ENCODE peak calls at places on chromosomes 4 and X, in nine cellular contexts. One of them, this sample, is unnamed.
A peak's percentile ranks its signal among the peaks of the same experiment; 100 is the strongest.

GRCh38 chr4:37802068-37802666 is 24.3 kb upstream of the PGM2 start:
- DNase-seq in psoas muscle: peak; percentile 25
- DNase-seq in HFF-Myc: peak; percentile 43
- DNase-seq in fibroblast of lung: peak; percentile 54
- DNase-seq in AG09309: no peak
- DNase-seq in esophagus squamous epithelium: no peak
- DNase-seq in transverse colon: peak; percentile 68
- DNase-seq in choroid plexus epithelial cell: peak; percentile 69
- DNase-seq in osteocyte: no peak
- DNase-seq in this sample: peak; percentile 75

GRCh38 chrX:8783100-8784098 is 17.8 kb downstream of the FAM9A start:
- DNase-seq in fibroblast of lung: peak; percentile 1
- DNase-seq in psoas muscle: no peak
- DNase-seq in transverse colon: no peak
- DNase-seq in esophagus squamous epithelium: no peak
- DNase-seq in AG09309: no peak
- DNase-seq in HFF-Myc: no peak
- DNase-seq in choroid plexus epithelial cell: peak; percentile 12
- DNase-seq in osteocyte: no peak
- DNase-seq in this sample: no peak

GRCh38 chr4:38868055-38868965 is 704 bp downstream of the FAM114A1 start:
- DNase-seq in choroid plexus epithelial cell: peak; percentile 40
- DNase-seq in HFF-Myc: no peak
- DNase-seq in fibroblast of lung: peak; percentile 43
- DNase-seq in psoas muscle: peak; percentile 47
- DNase-seq in transverse colon: peak; percentile 57
- DNase-seq in AG09309: no peak
- DNase-seq in esophagus squamous epithelium: no peak
- DNase-seq in osteocyte: no peak
- DNase-seq in this sample: peak; percentile 77

GRCh38 chr4:71235321-71236206 is 103.3 kb upstream of the SLC4A4 start:
- DNase-seq in esophagus squamous epithelium: no peak
- DNase-seq in osteocyte: no peak
- DNase-seq in transverse colon: no peak
- DNase-seq in HFF-Myc: no peak
- DNase-seq in fibroblast of lung: no peak
- DNase-seq in AG09309: no peak
- DNase-seq in psoas muscle: no peak
- DNase-seq in choroid plexus epithelial cell: no peak
- DNase-seq in this sample: no peak

GRCh38 chrX:80876877-80877276 is 67.2 kb upstream of the BRWD3 start:
- DNase-seq in HFF-Myc: no peak
- DNase-seq in choroid plexus epithelial cell: peak; percentile 52
- DNase-seq in AG09309: peak; percentile 16
- DNase-seq in transverse colon: no peak
- DNase-seq in osteocyte: no peak
- DNase-seq in fibroblast of lung: peak; percentile 19
- DNase-seq in psoas muscle: no peak
- DNase-seq in esophagus squamous epithelium: no peak
- DNase-seq in this sample: no peak

GRCh38 chr4:77734928-77735327 is 84.2 kb downstream of the CNOT6L start:
- DNase-seq in osteocyte: no peak
- DNase-seq in esophagus squamous epithelium: no peak
- DNase-seq in HFF-Myc: peak; percentile 4
- DNase-seq in psoas muscle: no peak
- DNase-seq in fibroblast of lung: peak; percentile 59
- DNase-seq in transverse colon: peak; percentile 10
- DNase-seq in AG09309: peak; percentile 46
- DNase-seq in choroid plexus epithelial cell: peak; percentile 90
- DNase-seq in this sample: no peak

GRCh38 chrX:39769748-39770147 is 328.0 kb downstream of the BCOR start:
- DNase-seq in esophagus squamous epithelium: no peak
- DNase-seq in fibroblast of lung: no peak
- DNase-seq in osteocyte: no peak
- DNase-seq in transverse colon: no peak
- DNase-seq in AG09309: no peak
- DNase-seq in HFF-Myc: no peak
- DNase-seq in choroid plexus epithelial cell: no peak
- DNase-seq in psoas muscle: no peak
- DNase-seq in this sample: no peak

GRCh38 chrX:24768556-24768955 is 74.8 kb downstream of the POLA1 start:
- DNase-seq in esophagus squamous epithelium: no peak
- DNase-seq in psoas muscle: no peak
- DNase-seq in choroid plexus epithelial cell: no peak
- DNase-seq in AG09309: no peak
- DNase-seq in HFF-Myc: no peak
- DNase-seq in transverse colon: no peak
- DNase-seq in osteocyte: no peak
- DNase-seq in fibroblast of lung: no peak
- DNase-seq in this sample: no peak

GRCh38 chr4:149371021-149371420 is 444.6 kb downstream of the IQCM start:
- DNase-seq in choroid plexus epithelial cell: peak; percentile 83
- DNase-seq in HFF-Myc: peak; percentile 35
- DNase-seq in esophagus squamous epithelium: no peak
- DNase-seq in psoas muscle: no peak
- DNase-seq in fibroblast of lung: peak; percentile 66
- DNase-seq in transverse colon: peak; percentile 10
- DNase-seq in osteocyte: no peak
- DNase-seq in AG09309: peak; percentile 53
- DNase-seq in this sample: no peak

GRCh38 chrX:136227948-136228584 is 23.1 kb downstream of the MAP7D3 start:
- DNase-seq in fibroblast of lung: no peak
- DNase-seq in osteocyte: no peak
- DNase-seq in AG09309: no peak
- DNase-seq in esophagus squamous epithelium: no peak
- DNase-seq in HFF-Myc: no peak
- DNase-seq in choroid plexus epithelial cell: no peak
- DNase-seq in transverse colon: no peak
- DNase-seq in psoas muscle: no peak
- DNase-seq in this sample: no peak

GRCh38 chr4:85571008-85571407 is 96.1 kb downstream of the ARHGAP24 start:
- DNase-seq in choroid plexus epithelial cell: no peak
- DNase-seq in transverse colon: no peak
- DNase-seq in HFF-Myc: no peak
- DNase-seq in esophagus squamous epithelium: no peak
- DNase-seq in osteocyte: no peak
- DNase-seq in psoas muscle: no peak
- DNase-seq in fibroblast of lung: no peak
- DNase-seq in AG09309: no peak
- DNase-seq in this sample: no peak

GRCh38 chr4:124484940-124485339 is 227.6 kb downstream of the ANKRD50 start:
- DNase-seq in transverse colon: no peak
- DNase-seq in fibroblast of lung: no peak
- DNase-seq in AG09309: no peak
- DNase-seq in HFF-Myc: no peak
- DNase-seq in osteocyte: no peak
- DNase-seq in psoas muscle: no peak
- DNase-seq in choroid plexus epithelial cell: no peak
- DNase-seq in esophagus squamous epithelium: no peak
- DNase-seq in this sample: no peak

GRCh38 chr4:1187182-1187581 is 14.8 kb upstream of the SPON2 start:
- DNase-seq in HFF-Myc: no peak
- DNase-seq in fibroblast of lung: no peak
- DNase-seq in transverse colon: peak; percentile 27
- DNase-seq in esophagus squamous epithelium: no peak
- DNase-seq in choroid plexus epithelial cell: no peak
- DNase-seq in AG09309: no peak
- DNase-seq in psoas muscle: no peak
- DNase-seq in osteocyte: no peak
- DNase-seq in this sample: no peak

GRCh38 chrX:10989386-10989785 is 121.7 kb upstream of the HCCS start:
- DNase-seq in esophagus squamous epithelium: no peak
- DNase-seq in transverse colon: no peak
- DNase-seq in psoas muscle: no peak
- DNase-seq in fibroblast of lung: peak; percentile 46
- DNase-seq in HFF-Myc: no peak
- DNase-seq in osteocyte: no peak
- DNase-seq in choroid plexus epithelial cell: peak; percentile 13
- DNase-seq in AG09309: no peak
- DNase-seq in this sample: no peak

GRCh38 chrX:1430451-1430850 is 22.3 kb downstream of the ASMTL start:
- DNase-seq in choroid plexus epithelial cell: no peak
- DNase-seq in fibroblast of lung: no peak
- DNase-seq in AG09309: no peak
- DNase-seq in esophagus squamous epithelium: no peak
- DNase-seq in psoas muscle: no peak
- DNase-seq in HFF-Myc: no peak
- DNase-seq in osteocyte: no peak
- DNase-seq in transverse colon: no peak
- DNase-seq in this sample: no peak

GRCh38 chrX:8755813-8756212 is 23.9 kb upstream of the ANOS1 start:
- DNase-seq in AG09309: no peak
- DNase-seq in esophagus squamous epithelium: no peak
- DNase-seq in choroid plexus epithelial cell: no peak
- DNase-seq in fibroblast of lung: peak; percentile 20
- DNase-seq in psoas muscle: no peak
- DNase-seq in osteocyte: no peak
- DNase-seq in HFF-Myc: no peak
- DNase-seq in transverse colon: no peak
- DNase-seq in this sample: no peak

GRCh38 chr4:117692538-117692937 is 341.7 kb upstream of the NDST3 start:
- DNase-seq in esophagus squamous epithelium: no peak
- DNase-seq in AG09309: no peak
- DNase-seq in transverse colon: no peak
- DNase-seq in fibroblast of lung: no peak
- DNase-seq in HFF-Myc: no peak
- DNase-seq in osteocyte: no peak
- DNase-seq in choroid plexus epithelial cell: no peak
- DNase-seq in psoas muscle: no peak
- DNase-seq in this sample: no peak

GRCh38 chrX:13752646-13753045 is 18.1 kb downstream of the OFD1 start:
- DNase-seq in osteocyte: no peak
- DNase-seq in AG09309: no peak
- DNase-seq in choroid plexus epithelial cell: no peak
- DNase-seq in esophagus squamous epithelium: no peak
- DNase-seq in psoas muscle: no peak
- DNase-seq in HFF-Myc: no peak
- DNase-seq in fibroblast of lung: no peak
- DNase-seq in transverse colon: no peak
- DNase-seq in this sample: no peak
- TF ChIP-seq CTCF in osteocyte: no peak
- TF ChIP-seq CTCF in AG09309: no peak
- TF ChIP-seq CTCF in choroid plexus epithelial cell: no peak
- TF ChIP-seq CTCF in esophagus squamous epithelium: no peak
- TF ChIP-seq CTCF in psoas muscle: no peak
- TF ChIP-seq CTCF in HFF-Myc: no peak
- TF ChIP-seq CTCF in fibroblast of lung: no peak
- TF ChIP-seq CTCF in transverse colon: no peak
- TF ChIP-seq CTCF in this sample: no peak

GRCh38 chrX:130975947-130976346 is 72.9 kb upstream of the ENOX2 start:
- DNase-seq in fibroblast of lung: peak; percentile 45
- DNase-seq in HFF-Myc: peak; percentile 25
- DNase-seq in psoas muscle: no peak
- DNase-seq in osteocyte: no peak
- DNase-seq in AG09309: peak; percentile 5
- DNase-seq in esophagus squamous epithelium: no peak
- DNase-seq in choroid plexus epithelial cell: peak; percentile 69
- DNase-seq in transverse colon: peak; percentile 38
- DNase-seq in this sample: no peak
- TF ChIP-seq CTCF in fibroblast of lung: peak; percentile 60
- TF ChIP-seq CTCF in HFF-Myc: peak; percentile 43
- TF ChIP-seq CTCF in psoas muscle: peak; percentile 75
- TF ChIP-seq CTCF in osteocyte: peak; percentile 79
- TF ChIP-seq CTCF in AG09309: peak; percentile 67
- TF ChIP-seq CTCF in esophagus squamous epithelium: peak; percentile 52
- TF ChIP-seq CTCF in choroid plexus epithelial cell: peak; percentile 59
- TF ChIP-seq CTCF in transverse colon: peak; percentile 41
- TF ChIP-seq CTCF in this sample: peak; percentile 14

DNA sequence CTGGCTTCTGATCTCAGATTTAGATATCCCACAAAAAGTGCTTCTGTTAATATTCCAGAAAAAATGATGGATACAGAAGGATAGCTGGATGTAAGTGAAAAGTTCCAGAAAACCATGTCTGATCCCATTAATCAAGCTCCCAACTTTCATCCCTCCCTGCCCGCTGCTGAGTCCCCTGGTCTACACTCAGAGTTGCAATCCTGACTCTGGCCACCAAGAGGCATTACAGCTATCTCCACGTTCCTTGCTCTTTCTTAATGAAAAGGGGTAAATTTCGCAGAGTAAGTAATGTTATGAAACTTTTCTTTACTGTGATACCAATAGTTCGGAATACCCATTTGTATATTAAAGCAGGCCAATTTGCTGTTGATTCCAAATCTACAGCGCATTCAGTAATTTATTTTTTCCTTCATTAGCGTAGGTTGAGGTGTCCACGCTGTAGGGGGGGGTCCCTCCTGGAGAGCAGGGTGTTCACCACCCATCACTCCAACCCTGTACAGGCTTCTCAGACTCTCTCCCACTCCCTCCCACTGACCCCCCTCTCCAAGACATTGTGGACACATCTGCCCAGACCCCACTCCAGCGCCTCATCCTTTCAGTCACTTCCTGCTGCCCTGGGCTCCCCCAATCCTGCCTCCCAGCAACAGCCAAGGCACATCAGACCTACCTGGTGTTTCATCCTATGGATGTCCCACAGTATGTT is 55.1 kb downstream of the RAB40A start:
- DNase-seq in AG09309: no peak
- DNase-seq in osteocyte: no peak
- DNase-seq in psoas muscle: no peak
- DNase-seq in fibroblast of lung: peak; percentile 43
- DNase-seq in choroid plexus epithelial cell: peak; percentile 72
- DNase-seq in HFF-Myc: no peak
- DNase-seq in esophagus squamous epithelium: no peak
- DNase-seq in transverse colon: peak; percentile 10
- DNase-seq in this sample: no peak
- TF ChIP-seq CTCF in AG09309: peak; percentile 46
- TF ChIP-seq CTCF in osteocyte: peak; percentile 39
- TF ChIP-seq CTCF in psoas muscle: peak; percentile 23
- TF ChIP-seq CTCF in fibroblast of lung: peak; percentile 64
- TF ChIP-seq CTCF in choroid plexus epithelial cell: peak; percentile 63
- TF ChIP-seq CTCF in HFF-Myc: peak; percentile 18
- TF ChIP-seq CTCF in esophagus squamous epithelium: peak; percentile 45
- TF ChIP-seq CTCF in transverse colon: no peak
- TF ChIP-seq CTCF in this sample: peak; percentile 32

GRCh38 chrX:77412631-77413030 is 34.6 kb upstream of the FGF16 start:
- DNase-seq in esophagus squamous epithelium: no peak
- DNase-seq in HFF-Myc: no peak
- DNase-seq in fibroblast of lung: no peak
- DNase-seq in choroid plexus epithelial cell: no peak
- DNase-seq in transverse colon: no peak
- DNase-seq in osteocyte: no peak
- DNase-seq in AG09309: no peak
- DNase-seq in psoas muscle: no peak
- DNase-seq in this sample: no peak

GRCh38 chrX:77415882-77416281 is 31.3 kb upstream of the FGF16 start:
- DNase-seq in esophagus squamous epithelium: no peak
- DNase-seq in choroid plexus epithelial cell: no peak
- DNase-seq in fibroblast of lung: no peak
- DNase-seq in psoas muscle: no peak
- DNase-seq in HFF-Myc: no peak
- DNase-seq in transverse colon: no peak
- DNase-seq in osteocyte: no peak
- DNase-seq in AG09309: no peak
- DNase-seq in this sample: no peak

DNA sequence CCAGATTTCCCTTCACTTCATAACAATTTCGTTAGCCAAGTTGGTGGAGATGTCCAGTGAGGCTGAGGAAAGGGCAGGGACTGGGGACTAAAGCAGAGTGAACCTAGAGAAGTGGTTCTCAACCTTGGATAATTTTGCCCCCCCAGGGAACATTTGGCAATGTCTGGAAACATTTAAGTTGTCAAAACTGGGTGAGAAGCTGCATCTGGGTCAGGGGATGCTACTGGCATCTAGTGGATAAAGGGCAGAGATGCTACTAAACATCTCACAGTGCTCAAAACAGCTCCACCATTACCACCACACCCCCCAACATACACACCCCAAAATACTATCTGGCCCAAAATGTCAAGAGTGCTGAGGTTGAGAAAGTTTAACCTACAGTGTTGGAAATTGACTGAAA is 32.0 kb upstream of the FGF16 start:
- DNase-seq in psoas muscle: no peak
- DNase-seq in HFF-Myc: no peak
- DNase-seq in osteocyte: no peak
- DNase-seq in choroid plexus epithelial cell: no peak
- DNase-seq in transverse colon: no peak
- DNase-seq in esophagus squamous epithelium: no peak
- DNase-seq in AG09309: no peak
- DNase-seq in fibroblast of lung: no peak
- DNase-seq in this sample: no peak
- TF ChIP-seq CTCF in psoas muscle: no peak
- TF ChIP-seq CTCF in HFF-Myc: peak; percentile 3
- TF ChIP-seq CTCF in osteocyte: peak; percentile 41
- TF ChIP-seq CTCF in choroid plexus epithelial cell: peak; percentile 48
- TF ChIP-seq CTCF in transverse colon: no peak
- TF ChIP-seq CTCF in esophagus squamous epithelium: no peak
- TF ChIP-seq CTCF in AG09309: peak; percentile 19
- TF ChIP-seq CTCF in fibroblast of lung: peak; percentile 15
- TF ChIP-seq CTCF in this sample: peak; percentile 12

This sample was measured in tibial artery.